ENCODE peak calls at places on chromosomes 3 and 15, in six cellular contexts. L is NCI-H345, G is foreskin fibroblast, B is NCI-H1436 treated with DMSO at 0.1 percent for 48 hours, R is fibroblast of villous mesenchyme, Y is psoas muscle. A is an unnamed sample.

GRCh38 chr3:113013593-113013992 is 22.8 kb downstream of the GTPBP8 start:
- DNase-seq in L (no peak), G (no peak), B (no peak), R (no peak), Y (no peak), A (no peak)

GRCh38 chr3:49717539-49718418 is 1.7 kb downstream of the AMIGO3 start:
- DNase-seq in L (no peak), G (no peak), B (no peak), R (no peak), Y (no peak), A (no peak)

GRCh38 chr3:5197470-5198312 is 10.2 kb downstream of the EDEM1 start:
- DNase-seq in L (no peak), G (peak; percentile 46), B (no peak), R (peak; percentile 92), Y (no peak), A (peak; percentile 89)

GRCh38 chr15:49428392-49429095 is 5.5 kb downstream of the FGF7 start:
- DNase-seq in L (no peak), G (peak; percentile 79), B (no peak), R (peak; percentile 34), Y (no peak), A (peak; percentile 49)

GRCh38 chr3:146117406-146118285 is 43.3 kb downstream of the PLOD2 start:
- DNase-seq in L (no peak), G (peak; percentile 79), B (no peak), R (peak; percentile 94), Y (no peak), A (peak; percentile 83)

GRCh38 chr15:38373016-38373415 is 80.9 kb upstream of the FAM98B start:
- DNase-seq in L (no peak), G (no peak), B (no peak), R (no peak), Y (no peak), A (no peak)

GRCh38 chr15:75350601-75351331 is 3.9 kb downstream of the NEIL1 start:
- DNase-seq in L (no peak), G (peak; percentile 34), B (no peak), R (no peak), Y (peak; percentile 38), A (no peak)

GRCh38 chr3:97579365-97579764 is 185.2 kb upstream of the ARL6 start:
- DNase-seq in L (peak; percentile 81), G (no peak), B (peak; percentile 99), R (no peak), Y (no peak), A (no peak)

GRCh38 chr3:126121632-126122031 is 37.7 kb upstream of the SLC41A3 start:
- DNase-seq in L (no peak), G (no peak), B (no peak), R (no peak), Y (peak; percentile 17), A (no peak)

GRCh38 chr3:125125822-125126245 is 70.0 kb upstream of the HEG1 start:
- DNase-seq in L (no peak), G (peak; percentile 71), B (no peak), R (peak; percentile 100), Y (no peak), A (peak; percentile 90)

GRCh38 chr3:137770821-137771399 is 6.8 kb downstream of the SOX14 start:
- DNase-seq in L (peak; percentile 17), G (peak; percentile 23), B (no peak), R (no peak), Y (no peak), A (no peak)

GRCh38 chr3:117600112-117600511 is 890.5 kb downstream of the TUSC7 start:
- DNase-seq in L (no peak), G (no peak), B (no peak), R (no peak), Y (no peak), A (no peak)

GRCh38 chr15:40069178-40070165 is 30.5 kb upstream of the SRP14 start:
- DNase-seq in L (peak; percentile 96), G (peak; percentile 82), B (peak; percentile 12), R (no peak), Y (peak; percentile 98), A (peak; percentile 50)

GRCh38 chr3:134325106-134325705 is 49.0 kb downstream of the AMOTL2 start:
- DNase-seq in L (no peak), G (peak; percentile 58), B (no peak), R (no peak), Y (no peak), A (peak; percentile 25)

GRCh38 chr3:143567823-143568222 is 280.4 kb downstream of the SLC9A9 start:
- DNase-seq in L (no peak), G (peak; percentile 44), B (no peak), R (no peak), Y (no peak), A (no peak)

GRCh38 chr3:134357261-134357913 is 16.9 kb downstream of the AMOTL2 start:
- DNase-seq in L (no peak), G (peak; percentile 33), B (no peak), R (no peak), Y (peak; percentile 35), A (no peak)

GRCh38 chr3:31485206-31485605 is 47.5 kb upstream of the STT3B start:
- DNase-seq in L (no peak), G (no peak), B (no peak), R (no peak), Y (no peak), A (no peak)